ENCODE peak calls at places on chromosome 9, in four cellular contexts. G is GF-D8; Y is stimulated activated CD8-positive, alpha-beta memory T cell treated with anti-CD3 and anti-CD28 coated beads, Interleukin-4, amount 100 ng/mL, for 1 hour; K is hypothalamus. N is an unnamed sample.

GRCh38 chr9:99181621-99182020 is 40.1 kb downstream of the ALG2 start:
- DNase-seq in Y (no peak), G (no peak), K (no peak), N (no peak)

GRCh38 chr9:28073278-28073677 is 500.0 kb upstream of the C9orf72 start:
- DNase-seq in K (no peak), G (no peak), Y (no peak), N (no peak)

GRCh38 chr9:34580358-34580757 is 9.2 kb downstream of the CNTFR start:
- DNase-seq in K (no peak), Y (no peak), G (no peak), N (no peak)

GRCh38 chr9:131240047-131240921 is 36.0 kb downstream of the FAM78A start:
- DNase-seq in Y (no peak), K (no peak), G (no peak), N (no peak)

GRCh38 chr9:134423757-134424156 is 97.5 kb downstream of the RXRA start:
- DNase-seq in G (no peak), K (no peak), Y (no peak), N (no peak)

GRCh38 chr9:88971131-88971960 is 19.9 kb upstream of the S1PR3 start:
- DNase-seq in Y (no peak), G (no peak), K (no peak), N (no peak)

GRCh38 chr9:136857606-136858412 is 5.7 kb downstream of the MAMDC4 start:
- DNase-seq in Y (no peak), G (no peak), K (no peak), N (no peak)

GRCh38 chr9:91503650-91504007 is 80.0 kb upstream of the NFIL3 start:
- DNase-seq in Y (no peak), G (no peak), K (no peak), N (no peak)

GRCh38 chr9:90659626-90660364 is 17.2 kb upstream of the DIRAS2 start:
- DNase-seq in G (no peak), K (no peak), Y (no peak), N (no peak)

GRCh38 chr9:125815568-125815967 is 68.4 kb downstream of the PBX3 start:
- DNase-seq in K (no peak), G (no peak), Y (no peak), N (no peak)

GRCh38 chr9:118305371-118305770 is 601.2 kb downstream of the TLR4 start:
- DNase-seq in Y (no peak), K (no peak), G (no peak), N (no peak)

GRCh38 chr9:27765266-27765665 is 192.0 kb upstream of the C9orf72 start:
- DNase-seq in K (no peak), G (no peak), Y (no peak), N (no peak)

GRCh38 chr9:112104401-112104800 is 70.7 kb downstream of the SUSD1 start:
- DNase-seq in Y (no peak), K (no peak), G (no peak), N (no peak)

GRCh38 chr9:16679327-16679821 is 191.1 kb downstream of the BNC2 start:
- DNase-seq in Y (no peak), G (no peak), K (no peak), N (no peak)

GRCh38 chr9:132901859-132902831 is 23.4 kb downstream of the SPACA9 start:
- DNase-seq in K (no peak), Y (peak; percentile 24), G (no peak), N (no peak)

GRCh38 chr9:35367451-35367850 is 122.5 kb upstream of the RUSC2 start:
- DNase-seq in Y (no peak), K (no peak), G (no peak), N (no peak)

GRCh38 chr9:76419782-76420380 is 25.7 kb upstream of the RFK start:
- DNase-seq in K (no peak), G (no peak), Y (no peak), N (no peak)

GRCh38 chr9:111502506-111502905 is 18.3 kb upstream of the ECPAS start:
- DNase-seq in K (no peak), G (no peak), Y (no peak), N (no peak)

GRCh38 chr9:6489099-6489498 is 76.1 kb downstream of the UHRF2 start:
- DNase-seq in K (no peak), G (no peak), Y (no peak), N (no peak)

GRCh38 chr9:132970306-132971062 is 8.0 kb upstream of the GFI1B start:
- DNase-seq in Y (no peak), K (no peak), G (no peak), N (no peak)

GRCh38 chr9:123684393-123685149 is 245.4 kb downstream of the DENND1A start:
- DNase-seq in K (no peak), G (no peak), Y (no peak), N (no peak)

GRCh38 chr9:110578896-110579752 is at the start of gene SVEP1:
- DNase-seq in G (no peak), Y (no peak), K (peak; percentile 47), N (no peak)

GRCh38 chr9:21710792-21711191 is 91.6 kb upstream of the MTAP start:
- DNase-seq in K (no peak), Y (no peak), G (no peak), N (no peak)

GRCh38 chr9:133137451-133138231 is 16.6 kb upstream of the RALGDS start:
- DNase-seq in Y (no peak), K (no peak), G (peak; percentile 9), N (no peak)

GRCh38 chr9:4080889-4081548 is 218.8 kb downstream of the GLIS3 start:
- DNase-seq in G (no peak), K (no peak), Y (no peak), N (no peak)

GRCh38 chr9:93654351-93654961 is 78.1 kb downstream of the PHF2 start:
- DNase-seq in G (no peak), K (no peak), Y (no peak), N (no peak)

GRCh38 chr9:128992995-128993394 is 35.1 kb downstream of the SH3GLB2 start:
- DNase-seq in G (no peak), K (no peak), Y (no peak), N (no peak)

GRCh38 chr9:125700791-125701190 is 6.2 kb downstream of the MAPKAP1 start:
- DNase-seq in G (no peak), Y (no peak), K (no peak), N (no peak)

GRCh38 chr9:69963728-69964127 is 79.9 kb upstream of the MAMDC2 start:
- DNase-seq in K (no peak), G (no peak), Y (no peak), N (no peak)

GRCh38 chr9:108842610-108843295 is 13.0 kb downstream of the ACTL7B start:
- DNase-seq in Y (no peak), G (no peak), K (no peak), N (no peak)

GRCh38 chr9:137506702-137507171 is 43.5 kb downstream of the PNPLA7 start:
- DNase-seq in Y (no peak), G (no peak), K (no peak), N (no peak)

GRCh38 chr9:34328500-34328982 is 527 bp downstream of the KIF24 start:
- DNase-seq in K (no peak), Y (no peak), G (no peak), N (no peak)